ENCODE peak calls at places on chromosomes 16 and 17, in four cellular contexts. Y, U, J and Q are unnamed samples.

GRCh38 chr17:41539979-41540701 is 12.0 kb upstream of the KRT19 start:
- DNase-seq in Y (peak; percentile 79), U (no peak), J (no peak), Q (no peak)

GRCh38 chr17:39002991-39003715 is 36.0 kb upstream of the FBXO47 start:
- DNase-seq in Y (no peak), U (peak; percentile 65), J (no peak), Q (no peak)

GRCh38 chr16:66740010-66740409 is 11.4 kb downstream of the DYNC1LI2 start:
- DNase-seq in Y (peak; percentile 39), U (peak; percentile 56), J (no peak), Q (peak; percentile 40)

GRCh38 chr16:23155445-23156049 is 6.3 kb upstream of the USP31 start:
- DNase-seq in Y (no peak), U (no peak), J (no peak), Q (peak; percentile 26)

GRCh38 chr17:34386343-34386924 is 23.4 kb upstream of the CCL1 start:
- DNase-seq in Y (no peak), U (no peak), J (no peak), Q (no peak)

GRCh38 chr17:49616086-49616485 is 40.4 kb downstream of the NXPH3 start:
- DNase-seq in Y (no peak), U (peak; percentile 32), J (no peak), Q (no peak)

GRCh38 chr17:44086364-44087311 is 16.1 kb downstream of the G6PC3 start:
- DNase-seq in Y (peak; percentile 83), U (peak; percentile 96), J (no peak), Q (no peak)

GRCh38 chr17:4934173-4934979 is 2.3 kb downstream of the GP1BA start:
- DNase-seq in Y (peak; percentile 46), U (peak; percentile 30), J (no peak), Q (peak; percentile 50)

GRCh38 chr17:64032081-64032480 is 11.6 kb upstream of the ICAM2 start:
- DNase-seq in Y (no peak), U (no peak), J (no peak), Q (no peak)

GRCh38 chr17:27915715-27916114 is 22.6 kb upstream of the LYRM9 start:
- DNase-seq in Y (no peak), U (no peak), J (no peak), Q (peak; percentile 50)

GRCh38 chr17:33964344-33964979 is 290.6 kb upstream of the CCL2 start:
- DNase-seq in Y (peak; percentile 23), U (peak; percentile 38), J (peak; percentile 84), Q (no peak)

GRCh38 chr16:67399218-67399733 is 6.0 kb upstream of the TPPP3 start:
- DNase-seq in Y (no peak), U (peak; percentile 84), J (no peak), Q (peak; percentile 90)

GRCh38 chr16:48318630-48319029 is 66.6 kb downstream of the SIAH1 start:
- DNase-seq in Y (no peak), U (no peak), J (peak; percentile 23), Q (peak; percentile 18)

GRCh38 chr16:67186550-67186950 is 2.8 kb upstream of the MATCAP1 start:
- DNase-seq in Y (no peak), U (no peak), J (no peak), Q (peak; percentile 41)

GRCh38 chr17:17387017-17387416 is 83.8 kb downstream of the NT5M start:
- DNase-seq in Y (no peak), U (no peak), J (no peak), Q (no peak)

GRCh38 chr16:50743575-50744225 is 1.8 kb downstream of the CYLD start:
- DNase-seq in Y (no peak), U (no peak), J (no peak), Q (no peak)

GRCh38 chr16:630815-631405 is at the start of gene WFIKKN1:
- DNase-seq in Y (peak; percentile 59), U (peak; percentile 62), J (no peak), Q (peak; percentile 85)

GRCh38 chr16:89187337-89188063 is 12.8 kb downstream of the SLC22A31 start:
- DNase-seq in Y (no peak), U (peak; percentile 32), J (no peak), Q (no peak)
- TF ChIP-seq ETV6 in Y (no peak), U (no peak), J (no peak), Q (no peak)

GRCh38 chr16:86923656-86924055 is 345.3 kb downstream of the FOXL1 start:
- DNase-seq in Y (no peak), U (no peak), J (no peak), Q (no peak)

GRCh38 chr16:86926695-86927094 is 348.3 kb downstream of the FOXL1 start:
- DNase-seq in Y (no peak), U (no peak), J (no peak), Q (no peak)

GRCh38 chr16:86925067-86925791 is 346.9 kb downstream of the FOXL1 start:
- DNase-seq in Y (no peak), U (no peak), J (no peak), Q (no peak)

GRCh38 chr16:86926146-86926545 is 347.8 kb downstream of the FOXL1 start:
- DNase-seq in Y (no peak), U (no peak), J (no peak), Q (no peak)

DNA sequence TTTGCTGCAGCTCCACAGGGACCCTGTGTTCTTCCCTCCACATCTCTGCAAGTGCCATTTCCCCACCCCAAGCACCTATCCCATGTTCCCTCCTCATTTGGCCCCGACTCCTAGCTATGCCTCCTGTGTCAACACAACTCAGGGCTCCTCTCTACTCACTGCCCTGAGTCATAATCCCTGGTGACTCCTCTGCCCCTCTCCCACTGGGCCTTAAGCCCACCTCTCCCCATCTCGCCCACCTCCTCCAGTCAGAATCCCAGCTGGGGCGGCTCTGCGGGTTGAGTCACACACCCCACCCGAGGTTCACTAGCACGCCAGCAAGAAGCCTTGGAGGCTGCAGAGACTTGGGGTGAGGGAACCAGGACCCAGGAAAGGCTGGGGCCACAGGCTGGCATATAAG is 346.2 kb downstream of the FOXL1 start:
- DNase-seq in Y (no peak), U (no peak), J (no peak), Q (no peak)
- TF ChIP-seq ETV6 in Y (no peak), U (no peak), J (no peak), Q (no peak)

GRCh38 chr17:74953129-74953687 is 17.5 kb downstream of the OTOP3 start:
- DNase-seq in Y (no peak), U (no peak), J (no peak), Q (no peak)
- TF ChIP-seq ETV6 in Y (no peak), U (no peak), J (no peak), Q (no peak)

GRCh38 chr16:89505204-89506112 is 2.7 kb upstream of the SPG7 start:
- DNase-seq in Y (peak; percentile 99), U (peak; percentile 72), J (peak; percentile 88), Q (no peak)

GRCh38 chr16:89507219-89507833 is 877 bp upstream of the SPG7 start:
- DNase-seq in Y (no peak), U (no peak), J (no peak), Q (no peak)

GRCh38 chr16:89507834-89508590 is at the start of gene SPG7:
- DNase-seq in Y (peak; percentile 75), U (peak; percentile 95), J (peak; percentile 51), Q (peak; percentile 83)

GRCh38 chr16:89506113-89506504 is 2.1 kb upstream of the SPG7 start:
- DNase-seq in Y (no peak), U (no peak), J (no peak), Q (no peak)

GRCh38 chr16:89506791-89507191 is 1.4 kb upstream of the SPG7 start:
- DNase-seq in Y (no peak), U (no peak), J (no peak), Q (no peak)
- TF ChIP-seq ETV6 in Y (no peak), U (no peak), J (no peak), Q (no peak)

GRCh38 chr16:70687172-70687531 is 1.3 kb upstream of the MTSS2 start:
- DNase-seq in Y (no peak), U (no peak), J (no peak), Q (no peak)
- TF ChIP-seq ETV6 in Y (no peak), U (no peak), J (no peak), Q (no peak)

GRCh38 chr17:19716108-19717030 is at the start of gene SLC47A2:
- DNase-seq in Y (no peak), U (no peak), J (no peak), Q (no peak)
- TF ChIP-seq ETV6 in Y (no peak), U (no peak), J (no peak), Q (no peak)